ENCODE peak calls at places on chromosomes 6 and 20, in seven cellular contexts. N is adipocyte, C is cardiac muscle cell, T is testis, V is PC-3, H is SK-N-SH, M is A549. E is an unnamed sample.

GRCh38 chr6:166438211-166438861 is 55.6 kb upstream of the MPC1 start:
- DNase-seq in C (no peak), M (no peak), H (no peak), V (no peak), T (no peak), N (no peak), E (no peak)

GRCh38 chr20:35984382-35984781 is 16.0 kb downstream of the CNBD2 start:
- DNase-seq in M (no peak), C (no peak), V (no peak), H (no peak), T (no peak), N (no peak), E (no peak)

GRCh38 chr6:145734486-145735355 is 599 bp downstream of the EPM2A start:
- DNase-seq in V (peak; percentile 80), N (peak; percentile 88), C (peak; percentile 96), M (peak; percentile 91), H (peak; percentile 92), T (peak; percentile 90), E (peak; percentile 94)

GRCh38 chr6:20737912-20738311 is 203.7 kb downstream of the CDKAL1 start:
- DNase-seq in N (no peak), H (no peak), C (no peak), M (no peak), T (no peak), V (no peak), E (no peak)

GRCh38 chr6:2516059-2516458 is 234.7 kb downstream of the MYLK4 start:
- DNase-seq in C (no peak), V (no peak), M (no peak), T (no peak), N (no peak), H (no peak), E (no peak)

GRCh38 chr6:105453968-105454367 is 51.1 kb upstream of the PREP start:
- DNase-seq in M (no peak), N (peak; percentile 5), V (no peak), C (no peak), T (no peak), H (no peak), E (no peak)

GRCh38 chr6:45072014-45072413 is 256.1 kb upstream of the RUNX2 start:
- DNase-seq in H (no peak), V (no peak), N (peak; percentile 42), C (peak; percentile 78), M (no peak), T (no peak), E (no peak)

GRCh38 chr6:155224031-155224451 is 39.8 kb upstream of the CLDN20 start:
- DNase-seq in V (peak; percentile 93), N (peak; percentile 51), M (peak; percentile 60), T (no peak), C (peak; percentile 78), H (no peak), E (peak; percentile 79)

GRCh38 chr20:24998121-24998520 is 5.6 kb upstream of the APMAP start:
- DNase-seq in M (no peak), C (no peak), T (no peak), N (no peak), V (no peak), H (no peak), E (no peak)

GRCh38 chr6:139369068-139369467 is 5.4 kb downstream of the CITED2 start:
- DNase-seq in T (no peak), N (no peak), H (no peak), C (peak; percentile 7), V (no peak), M (no peak), E (no peak)

GRCh38 chr6:84835340-84835739 is 70.9 kb upstream of the TBX18 start:
- DNase-seq in T (no peak), N (no peak), V (no peak), M (no peak), C (no peak), H (no peak), E (no peak)

GRCh38 chr6:6901945-6902344 is 205.8 kb upstream of the RREB1 start:
- DNase-seq in M (no peak), N (no peak), C (no peak), V (no peak), T (no peak), H (no peak), E (no peak)

GRCh38 chr6:29968130-29968529 is 25.8 kb downstream of the HLA-A start:
- DNase-seq in T (no peak), M (peak; percentile 13), C (peak; percentile 40), V (peak; percentile 96), H (no peak), N (no peak), E (peak; percentile 35)

GRCh38 chr6:33207569-33208088 is 671 bp upstream of the RING1 start:
- DNase-seq in M (peak; percentile 25), T (peak; percentile 35), C (peak; percentile 63), V (peak; percentile 38), H (peak; percentile 81), N (peak; percentile 87), E (no peak)

GRCh38 chr20:44032583-44033138 is 118.0 kb downstream of the TOX2 start:
- DNase-seq in M (no peak), C (no peak), V (no peak), H (no peak), N (no peak), T (no peak), E (no peak)

GRCh38 chr20:37333848-37334318 is 12.1 kb upstream of the SRC start:
- DNase-seq in V (no peak), N (no peak), M (no peak), T (no peak), C (no peak), H (no peak), E (peak; percentile 50)

GRCh38 chr6:87756858-87757257 is 54.8 kb upstream of the AKIRIN2 start:
- DNase-seq in T (no peak), V (peak; percentile 50), N (peak; percentile 55), H (no peak), M (peak; percentile 9), C (peak; percentile 87), E (no peak)

GRCh38 chr6:87102296-87102695 is 7.4 kb upstream of the CGA start:
- DNase-seq in H (no peak), C (no peak), M (no peak), V (no peak), T (no peak), N (no peak), E (no peak)

GRCh38 chr20:41540916-41541315 is 77.3 kb downstream of the CHD6 start:
- DNase-seq in T (no peak), N (peak; percentile 65), C (no peak), V (no peak), H (peak; percentile 27), M (no peak), E (no peak)

GRCh38 chr6:154370545-154370944 is 13.9 kb upstream of the IPCEF1 start:
- DNase-seq in N (peak; percentile 66), C (peak; percentile 59), V (peak; percentile 47), H (peak; percentile 52), M (peak; percentile 39), T (peak; percentile 56), E (peak; percentile 25)

GRCh38 chr6:56282391-56282790 is 35.0 kb upstream of the COL21A1 start:
- DNase-seq in T (no peak), C (no peak), V (no peak), M (no peak), H (no peak), N (peak; percentile 81), E (no peak)

GRCh38 chr6:170124836-170125235 is 166.0 kb downstream of the DLL1 start:
- DNase-seq in V (peak; percentile 53), T (peak; percentile 8), M (no peak), H (no peak), C (no peak), N (no peak), E (no peak)

GRCh38 chr6:166683477-166683876 is 56.4 kb upstream of the RPS6KA2 start:
- DNase-seq in T (no peak), C (peak; percentile 29), V (peak; percentile 49), M (no peak), H (no peak), N (no peak), E (no peak)

GRCh38 chr6:51959744-51960383 is 127.5 kb downstream of the PKHD1 start:
- DNase-seq in V (peak; percentile 91), H (peak; percentile 34), C (peak; percentile 71), M (peak; percentile 62), N (peak; percentile 70), T (peak; percentile 89), E (peak; percentile 70)

GRCh38 chr6:55886185-55886836 is 10.9 kb upstream of the BMP5 start:
- DNase-seq in T (no peak), V (peak; percentile 69), C (peak; percentile 35), M (no peak), N (peak; percentile 80), H (no peak), E (peak; percentile 64)

GRCh38 chr6:44478158-44478557 is 90.7 kb downstream of the CDC5L start:
- DNase-seq in C (no peak), N (no peak), H (no peak), T (no peak), V (no peak), M (no peak), E (no peak)

GRCh38 chr6:16723833-16724232 is 37.4 kb downstream of the ATXN1 start:
- DNase-seq in N (peak; percentile 93), M (peak; percentile 61), V (peak; percentile 90), C (peak; percentile 91), T (no peak), H (no peak), E (peak; percentile 71)

GRCh38 chr6:16722616-16723015 is 38.6 kb downstream of the ATXN1 start:
- DNase-seq in T (no peak), H (no peak), N (no peak), V (peak; percentile 73), C (no peak), M (no peak), E (no peak)

GRCh38 chr6:16727996-16728395 is 33.3 kb downstream of the ATXN1 start:
- DNase-seq in N (no peak), T (no peak), C (peak; percentile 53), M (no peak), H (no peak), V (no peak), E (peak; percentile 76)

GRCh38 chr6:16721977-16722376 is 39.3 kb downstream of the ATXN1 start:
- DNase-seq in H (no peak), N (no peak), M (no peak), T (no peak), C (peak; percentile 71), V (no peak), E (no peak)

GRCh38 chr6:16725145-16725864 is 36.0 kb downstream of the ATXN1 start:
- DNase-seq in V (peak; percentile 52), M (no peak), H (no peak), T (no peak), N (peak; percentile 83), C (peak; percentile 82), E (no peak)
- H3K4me1 ChIP-seq in V (peaks cover 83% of the 10 kb centered on the region), M (peaks cover 77% of the 10 kb centered on the region), H (no peaks in the 10 kb centered on the region), T (peaks cover 37% of the 10 kb centered on the region), N (peaks cover 50% of the 10 kb centered on the region), C (peaks cover 9% of the 10 kb centered on the region), E (peaks cover 87% of the 10 kb centered on the region)

GRCh38 chr6:167731731-167732422 is 94.8 kb upstream of the AFDN start:
- DNase-seq in N (no peak), C (no peak), T (no peak), M (no peak), H (no peak), V (no peak), E (no peak)
- H3K4me1 ChIP-seq in N (peaks cover 13% of the 10 kb centered on the region), C (no peaks in the 10 kb centered on the region), T (peaks cover 18% of the 10 kb centered on the region), M (peaks cover 4% of the 10 kb centered on the region), H (peaks cover 5% of the 10 kb centered on the region), V (no peaks in the 10 kb centered on the region), E (peaks cover 50% of the 10 kb centered on the region)

GRCh38 chr6:54876365-54876764 is 29.8 kb downstream of the FAM83B start:
- DNase-seq in N (no peak), C (no peak), T (no peak), M (no peak), V (no peak), H (no peak), E (no peak)
- H3K4me1 ChIP-seq in N (no peaks in the 10 kb centered on the region), C (no peaks in the 10 kb centered on the region), T (no peaks in the 10 kb centered on the region), M (peaks cover 15% of the 10 kb centered on the region), V (peaks cover 40% of the 10 kb centered on the region), H (no peaks in the 10 kb centered on the region), E (no peaks in the 10 kb centered on the region)

GRCh38 chr20:22408521-22409402 is 175.6 kb downstream of the FOXA2 start:
- DNase-seq in M (no peak), N (no peak), V (peak; percentile 21), H (no peak), T (no peak), C (no peak), E (no peak)
- H3K4me1 ChIP-seq in M (peaks cover 80% of the 10 kb centered on the region), N (peaks cover 47% of the 10 kb centered on the region), V (peaks cover 21% of the 10 kb centered on the region), H (no peaks in the 10 kb centered on the region), T (peaks cover 7% of the 10 kb centered on the region), C (no peaks in the 10 kb centered on the region), E (peaks cover 73% of the 10 kb centered on the region)

E was measured in HepG2.